ENCODE peak calls at places on chromosomes 6 and 20, in six cellular contexts. P, F, X, J, I and K are unnamed samples.

GRCh38 chr20:25247100-25247665 is 702 bp upstream of the PYGB start:
- DNase-seq in J (peak; percentile 73), P (peak; percentile 60), I (peak; percentile 59), X (no peak), F (no peak), K (no peak)

GRCh38 chr6:107822154-107823046 is 1.7 kb downstream of the SCML4 start:
- DNase-seq in P (no peak), F (no peak), X (no peak), I (no peak), J (no peak), K (no peak)

GRCh38 chr20:38373898-38374297 is 27.6 kb downstream of the LBP start:
- DNase-seq in F (no peak), I (no peak), X (no peak), J (no peak), P (no peak), K (no peak)

GRCh38 chr6:14178083-14178445 is 60.5 kb downstream of the CD83 start:
- DNase-seq in X (no peak), P (no peak), I (no peak), J (no peak), F (no peak), K (peak; percentile 5)

GRCh38 chr6:106560966-106561740 is 68.1 kb downstream of the RTN4IP1 start:
- DNase-seq in J (peak; percentile 23), F (no peak), X (no peak), I (peak; percentile 60), P (peak; percentile 71), K (no peak)

GRCh38 chr20:63138855-63139341 is 77.0 kb downstream of the YTHDF1 start:
- DNase-seq in X (no peak), I (peak; percentile 59), F (no peak), J (no peak), P (no peak), K (no peak)

GRCh38 chr6:39416728-39417127 is 94.2 kb upstream of the KCNK16 start:
- DNase-seq in X (no peak), F (peak; percentile 66), P (peak; percentile 40), J (no peak), I (peak; percentile 32), K (peak; percentile 94)

GRCh38 chr6:170456886-170457698 is 96.0 kb downstream of the PSMB1 start:
- DNase-seq in J (no peak), F (no peak), X (no peak), I (no peak), P (no peak), K (no peak)

GRCh38 chr6:158572653-158573541 is 13.0 kb downstream of the TMEM181 start:
- DNase-seq in X (no peak), P (no peak), F (no peak), J (no peak), I (no peak), K (no peak)

GRCh38 chr6:125789167-125789566 is 1.6 kb upstream of the NCOA7 start:
- DNase-seq in P (no peak), J (no peak), F (no peak), I (no peak), X (no peak), K (no peak)

GRCh38 chr20:8709627-8710026 is 359.3 kb upstream of the PLCB4 start:
- DNase-seq in F (no peak), X (no peak), I (no peak), P (no peak), J (no peak), K (no peak)

GRCh38 chr6:13488015-13488895 is 855 bp upstream of the GFOD1 start:
- DNase-seq in P (peak; percentile 40), F (no peak), X (peak; percentile 64), J (peak; percentile 40), I (no peak), K (no peak)

GRCh38 chr6:89792881-89793280 is 26.7 kb downstream of the MDN1 start:
- DNase-seq in J (peak; percentile 53), F (no peak), P (peak; percentile 16), I (peak; percentile 7), X (no peak), K (no peak)

GRCh38 chr6:37540390-37540789 is 40.7 kb upstream of the CCDC167 start:
- DNase-seq in J (no peak), X (no peak), F (no peak), P (no peak), I (no peak), K (no peak)

GRCh38 chr6:31663087-31663960 is 1.5 kb downstream of the GPANK1 start:
- DNase-seq in X (no peak), P (peak; percentile 70), J (no peak), I (peak; percentile 14), F (no peak), K (no peak)

GRCh38 chr6:36387440-36388303 is at the start of gene ETV7:
- DNase-seq in X (peak; percentile 53), P (peak; percentile 6), F (no peak), I (peak; percentile 35), J (peak; percentile 64), K (no peak)

GRCh38 chr6:1678201-1678600 is 68.5 kb downstream of the FOXC1 start:
- DNase-seq in I (no peak), J (no peak), F (no peak), X (no peak), P (no peak), K (no peak)

GRCh38 chr6:85975957-85976356 is 333.3 kb upstream of the SYNCRIP start:
- DNase-seq in F (no peak), I (no peak), P (no peak), X (no peak), J (no peak), K (no peak)

GRCh38 chr6:7157752-7158616 is 50.2 kb downstream of the RREB1 start:
- DNase-seq in J (no peak), I (no peak), F (no peak), P (peak; percentile 72), X (no peak), K (no peak)

GRCh38 chr6:157386454-157386853 is 5.5 kb downstream of the ZDHHC14 start:
- DNase-seq in J (no peak), I (no peak), F (no peak), X (no peak), P (no peak), K (no peak)

GRCh38 chr6:149185799-149186357 is 131.6 kb upstream of the TAB2 start:
- DNase-seq in X (no peak), P (no peak), J (no peak), I (no peak), F (no peak), K (no peak)

GRCh38 chr20:32017711-32018251 is 7.5 kb downstream of the CCM2L start:
- DNase-seq in X (no peak), F (no peak), I (peak; percentile 28), P (no peak), J (peak; percentile 93), K (no peak)

GRCh38 chr6:34908194-34908593 is 19.1 kb downstream of the ANKS1A start:
- DNase-seq in J (peak; percentile 12), X (no peak), F (no peak), I (no peak), P (no peak), K (no peak)

DNA sequence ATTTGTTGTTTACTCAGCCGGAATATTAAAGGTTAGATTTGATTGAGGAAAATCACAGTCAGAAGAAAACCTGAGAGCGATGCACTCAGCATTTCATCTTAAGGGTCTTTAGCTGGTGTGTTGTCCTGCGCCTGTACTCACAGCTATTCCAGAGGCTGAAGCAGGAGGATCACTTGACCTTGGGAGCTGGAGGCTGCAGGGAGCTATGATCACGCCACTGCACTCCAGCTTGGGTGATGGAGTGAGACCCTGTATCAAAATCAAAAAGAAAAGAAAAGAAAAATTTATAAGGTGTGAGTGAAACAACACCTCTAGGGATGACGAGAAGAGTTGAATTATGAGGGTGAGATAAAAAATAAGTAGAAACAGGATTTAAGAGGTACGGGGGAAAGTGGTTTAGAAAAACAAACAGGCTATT is 165.0 kb downstream of the TRIM27 start:
- DNase-seq in I (no peak), J (no peak), F (no peak), X (no peak), P (no peak), K (no peak)
- H3K4me3 ChIP-seq in I (no peak overlapping the region), J (no peak overlapping the region), F (peak overlapping the region; percentile 82), X (no peak overlapping the region), P (no peak overlapping the region), K (no peak overlapping the region)

DNA sequence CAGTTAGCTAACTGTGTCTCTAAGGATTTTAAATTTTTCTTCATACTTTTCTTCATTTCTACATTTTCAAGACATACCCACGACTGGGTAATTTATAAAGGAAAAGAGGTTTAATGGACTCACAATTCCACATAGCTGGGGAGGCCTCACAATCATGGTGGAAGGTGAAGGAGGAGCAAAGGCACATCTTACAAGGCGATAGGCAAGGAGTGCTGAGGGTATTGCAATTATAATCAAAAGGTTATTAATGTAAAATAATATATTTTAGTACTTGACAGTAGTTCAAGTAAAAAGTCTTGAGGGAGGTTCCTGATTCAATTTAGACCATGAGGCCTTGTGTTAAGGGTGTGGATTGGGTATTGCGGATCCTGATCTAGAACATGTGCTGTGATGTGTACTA is 7.3 kb upstream of the ABCC10 start:
- DNase-seq in J (no peak), F (no peak), I (no peak), P (no peak), X (no peak), K (no peak)
- TF ChIP-seq CTCF in J (no peak), F (no peak), I (no peak), P (no peak), X (no peak), K (no peak)

GRCh38 chr6:25637211-25637610 is 14.8 kb upstream of the SCGN start:
- DNase-seq in F (no peak), X (no peak), P (no peak), J (no peak), I (no peak), K (no peak)
- H3K27me3 ChIP-seq in F (no peaks in the 10 kb centered on the region), X (no peaks in the 10 kb centered on the region), P (no peaks in the 10 kb centered on the region), J (no peaks in the 10 kb centered on the region), I (peaks cover 10% of the 10 kb centered on the region), K (no peaks in the 10 kb centered on the region)

DNA sequence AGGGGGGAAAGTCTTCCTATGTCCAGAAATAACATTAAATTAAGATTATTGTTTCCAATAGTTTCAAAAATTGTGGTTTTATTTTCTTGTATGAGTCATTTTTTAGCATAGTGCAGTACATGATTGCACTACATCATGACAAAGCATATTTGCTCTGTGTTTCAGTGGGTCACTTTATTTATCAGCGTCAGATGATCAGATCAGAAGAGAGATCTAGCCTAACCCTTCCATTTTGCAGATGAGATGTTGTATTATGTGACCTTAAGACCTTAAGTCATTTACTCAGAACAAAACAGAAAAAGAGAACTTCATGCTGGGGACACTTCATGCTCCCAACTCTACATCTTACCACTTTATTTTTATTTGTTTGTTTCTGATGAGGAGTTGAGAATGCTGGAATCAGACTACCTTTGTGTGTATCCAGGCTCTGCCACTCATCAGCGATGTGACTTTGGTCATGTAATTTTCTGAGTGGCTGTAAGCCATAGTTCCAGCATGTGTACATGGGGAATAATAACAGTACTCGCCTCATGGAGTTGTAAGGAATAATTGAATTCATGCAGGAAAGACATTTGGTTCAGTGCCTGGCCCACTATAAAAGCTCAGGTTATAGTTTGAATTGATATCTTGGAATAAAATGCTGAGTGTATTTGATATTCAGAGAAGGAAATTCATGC is 13.5 kb downstream of the EYA4 start:
- DNase-seq in J (no peak), P (peak; percentile 83), X (no peak), I (peak; percentile 4), F (no peak), K (no peak)
- H3K4me3 ChIP-seq in J (no peak overlapping the region), P (no peak overlapping the region), X (no peak overlapping the region), I (no peak overlapping the region), F (no peak overlapping the region), K (no peak overlapping the region)

GRCh38 chr6:136334853-136335252 is 45.2 kb upstream of the BCLAF1 start:
- DNase-seq in I (no peak), J (no peak), P (no peak), X (no peak), F (no peak), K (no peak)
- TF ChIP-seq CTCF in I (no peak), J (no peak), P (no peak), X (no peak), F (no peak), K (peak; percentile 12)